ENCODE peak calls at places on chromosome 12, in nine cellular contexts. P, D, H, Q, T, J, F, N and I are unnamed samples.

GRCh38 chr12:6342140-6342889 is 439 bp upstream of the TNFRSF1A start:
- DNase-seq in F (no peak), P (no peak), D (no peak), J (no peak), T (no peak), H (peak; percentile 65), Q (no peak), N (no peak), I (no peak)

GRCh38 chr12:122830517-122831214 is 4.6 kb upstream of the HIP1R start:
- DNase-seq in D (no peak), T (no peak), Q (peak; percentile 56), N (no peak), H (no peak), J (no peak), F (no peak), P (no peak), I (no peak)

GRCh38 chr12:29309320-29309902 is 71.6 kb downstream of the ERGIC2 start:
- DNase-seq in H (no peak), F (no peak), P (no peak), T (no peak), N (no peak), J (no peak), Q (no peak), D (no peak), I (no peak)

GRCh38 chr12:50174971-50175715 is 8.0 kb upstream of the CERS5 start:
- DNase-seq in P (no peak), Q (peak; percentile 33), N (no peak), F (no peak), J (no peak), H (no peak), T (peak; percentile 61), D (no peak), I (no peak)

GRCh38 chr12:131571827-131572226 is 139.1 kb upstream of the SFSWAP start:
- DNase-seq in H (no peak), T (no peak), D (no peak), F (no peak), N (no peak), P (no peak), Q (no peak), J (no peak), I (no peak)

GRCh38 chr12:109900752-109901580 is 892 bp downstream of the TCHP start:
- DNase-seq in T (no peak), N (no peak), F (peak; percentile 68), P (no peak), H (no peak), D (no peak), Q (no peak), J (no peak), I (no peak)

GRCh38 chr12:57476993-57477709 is 2.5 kb downstream of the ARHGAP9 start:
- DNase-seq in J (peak; percentile 68), N (no peak), Q (no peak), H (no peak), D (no peak), T (no peak), P (no peak), F (no peak), I (no peak)

GRCh38 chr12:43094886-43095285 is 457.1 kb downstream of the ADAMTS20 start:
- DNase-seq in T (no peak), H (no peak), P (no peak), J (no peak), D (no peak), N (no peak), F (no peak), Q (no peak), I (no peak)

GRCh38 chr12:114769634-114770033 is 85.7 kb upstream of the TBX3 start:
- DNase-seq in T (no peak), Q (no peak), F (no peak), P (no peak), H (no peak), J (peak; percentile 8), N (no peak), D (no peak), I (no peak)

GRCh38 chr12:79364197-79364596 is 326.6 kb downstream of the PAWR start:
- DNase-seq in P (no peak), D (no peak), J (no peak), Q (no peak), T (no peak), N (no peak), H (no peak), F (no peak), I (no peak)

GRCh38 chr12:79371226-79371625 is 319.5 kb downstream of the PAWR start:
- DNase-seq in H (no peak), T (no peak), Q (no peak), N (no peak), P (no peak), J (no peak), F (no peak), D (no peak), I (no peak)

GRCh38 chr12:79370021-79370420 is 320.7 kb downstream of the PAWR start:
- DNase-seq in H (no peak), Q (no peak), D (no peak), P (no peak), N (no peak), T (no peak), F (no peak), J (no peak), I (no peak)

GRCh38 chr12:79367016-79367575 is 323.7 kb downstream of the PAWR start:
- DNase-seq in N (no peak), T (no peak), F (no peak), P (no peak), Q (no peak), D (no peak), J (no peak), H (no peak), I (no peak)

GRCh38 chr12:79366374-79366773 is 324.4 kb downstream of the PAWR start:
- DNase-seq in T (no peak), H (no peak), N (no peak), F (no peak), D (no peak), J (no peak), P (no peak), Q (no peak), I (no peak)
- H3K4me1 ChIP-seq in T (no peaks in the 10 kb centered on the region), H (no peaks in the 10 kb centered on the region), N (no peaks in the 10 kb centered on the region), F (no peaks in the 10 kb centered on the region), D (no peaks in the 10 kb centered on the region), J (no peaks in the 10 kb centered on the region), P (no peaks in the 10 kb centered on the region), Q (no peaks in the 10 kb centered on the region), I (no peaks in the 10 kb centered on the region)

DNA sequence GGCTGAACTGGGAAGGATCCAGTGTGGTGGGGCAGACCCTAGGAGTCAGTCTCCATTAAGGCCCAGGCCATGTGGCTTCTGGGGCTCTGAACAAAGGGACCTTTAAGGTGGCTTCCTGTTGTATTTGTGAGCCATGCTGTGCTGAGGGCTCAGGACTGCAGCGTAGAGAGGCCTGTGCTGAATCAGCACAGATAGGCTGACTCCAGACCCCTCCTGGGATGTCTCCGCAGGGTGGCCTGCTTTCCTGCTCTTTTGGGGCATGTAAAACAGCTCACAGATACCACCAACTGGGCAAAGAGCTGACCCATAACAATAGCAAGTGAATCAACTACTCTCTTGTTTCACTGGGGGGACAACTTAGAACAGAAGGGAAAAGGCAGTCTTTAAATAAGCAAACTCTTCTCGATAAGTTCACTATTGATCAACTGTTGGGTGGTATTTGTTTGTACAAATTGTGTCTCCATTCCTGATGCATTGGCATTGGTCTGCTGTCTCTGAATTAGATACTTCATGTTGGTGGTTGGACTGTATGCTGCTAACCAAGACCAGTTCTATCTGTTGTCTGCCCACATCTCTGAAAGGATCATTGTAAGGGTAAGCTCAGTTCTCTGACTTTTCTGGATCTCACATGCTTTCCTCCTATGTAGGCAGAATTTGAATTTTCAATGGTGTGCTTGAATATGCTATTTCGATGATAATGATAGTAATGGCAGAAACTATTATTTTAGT is 71.8 kb downstream of the MYRFL start:
- DNase-seq in D (no peak), Q (no peak), P (no peak), H (no peak), T (no peak), J (no peak), N (no peak), F (peak; percentile 77), I (no peak)
- H3K27ac ChIP-seq in D (no peak overlapping the region), Q (no peak overlapping the region), P (no peak overlapping the region), H (no peak overlapping the region), T (peak overlapping the region; percentile 38), J (no peak overlapping the region), N (no peak overlapping the region), F (peak overlapping the region; percentile 48), I (no peak overlapping the region)

GRCh38 chr12:14959463-14959862 is 1.9 kb downstream of the ARHGDIB start:
- DNase-seq in N (no peak), T (no peak), P (no peak), H (no peak), F (no peak), D (no peak), Q (no peak), J (no peak), I (no peak)
- H3K4me1 ChIP-seq in N (no peaks in the 10 kb centered on the region), T (peaks cover 49% of the 10 kb centered on the region), P (no peaks in the 10 kb centered on the region), H (peaks cover 4% of the 10 kb centered on the region), F (peaks cover 8% of the 10 kb centered on the region), D (no peaks in the 10 kb centered on the region), Q (peaks cover 6% of the 10 kb centered on the region), J (no peaks in the 10 kb centered on the region), I (no peaks in the 10 kb centered on the region)

DNA sequence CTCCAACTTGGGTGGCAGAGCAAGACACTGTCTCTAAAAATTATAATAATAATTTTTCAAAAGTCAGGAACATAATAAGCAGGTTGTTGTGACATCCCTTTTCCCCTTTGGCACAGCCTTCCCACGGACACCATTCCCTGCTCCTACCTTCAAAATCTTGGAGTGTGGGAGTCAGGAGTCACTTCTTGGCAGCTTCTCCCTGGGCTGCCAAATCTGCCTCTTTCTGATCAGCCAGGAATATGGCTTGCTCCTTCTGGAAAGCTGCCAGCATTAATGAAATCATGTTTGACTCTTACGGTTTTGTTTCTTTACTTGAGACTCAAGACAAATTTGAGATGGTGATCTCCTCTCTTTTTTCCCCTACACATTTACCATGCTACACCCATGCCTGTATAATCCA is 391.4 kb upstream of the SYT1 start:
- DNase-seq in N (no peak), P (no peak), D (no peak), H (no peak), T (no peak), J (no peak), Q (no peak), F (no peak), I (no peak)
- H3K27ac ChIP-seq in N (no peak overlapping the region), P (no peak overlapping the region), D (no peak overlapping the region), H (no peak overlapping the region), T (no peak overlapping the region), J (no peak overlapping the region), Q (no peak overlapping the region), F (no peak overlapping the region), I (no peak overlapping the region)

DNA sequence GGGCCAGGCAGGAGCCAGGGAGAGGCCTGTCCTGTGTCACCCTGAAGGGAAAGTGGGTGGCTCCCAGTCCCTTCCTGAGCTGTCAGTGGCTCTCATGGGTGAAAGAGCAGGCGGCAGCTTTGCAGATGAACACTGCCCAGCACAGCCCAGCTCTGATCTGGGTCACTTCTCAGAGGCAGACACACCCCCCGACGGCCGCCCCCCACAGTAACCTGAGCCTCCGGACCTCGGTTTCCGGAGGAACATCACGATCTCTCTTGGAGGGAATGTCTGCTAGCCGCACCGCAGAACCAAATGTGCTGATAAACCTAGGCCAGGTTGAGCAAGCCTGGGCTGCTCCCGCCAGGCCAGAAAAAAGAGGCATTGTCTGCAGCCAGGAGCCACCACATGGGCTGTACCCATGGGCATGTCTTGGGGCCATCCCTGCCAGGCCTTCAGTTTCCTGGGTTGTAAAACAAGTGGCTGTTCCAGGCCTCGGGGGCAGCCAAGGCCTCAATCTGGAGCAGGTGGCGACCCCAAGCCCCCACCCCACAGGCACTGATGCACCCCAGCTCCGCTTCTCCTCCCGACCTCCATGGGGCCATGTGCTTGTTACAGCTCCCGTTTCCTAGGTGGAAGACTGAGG is 57.6 kb downstream of the NCOR2 start:
- DNase-seq in F (peak; percentile 57), Q (no peak), D (peak; percentile 84), T (no peak), N (peak; percentile 95), P (peak; percentile 65), J (peak; percentile 80), H (peak; percentile 96), I (peak; percentile 90)
- H3K4me1 ChIP-seq in F (no peaks in the 10 kb centered on the region), Q (peaks cover 62% of the 10 kb centered on the region), D (peaks cover 14% of the 10 kb centered on the region), T (no peaks in the 10 kb centered on the region), N (peaks cover 87% of the 10 kb centered on the region), P (peaks cover 74% of the 10 kb centered on the region), J (no peaks in the 10 kb centered on the region), H (peaks cover 67% of the 10 kb centered on the region), I (no peaks in the 10 kb centered on the region)

GRCh38 chr12:54472494-54473262 is 724 bp downstream of the GTSF1 start:
- DNase-seq in P (no peak), J (no peak), N (no peak), F (no peak), T (no peak), H (no peak), D (no peak), Q (no peak), I (no peak)
- H3K27ac ChIP-seq in P (no peak overlapping the region), J (no peak overlapping the region), N (no peak overlapping the region), F (no peak overlapping the region), T (no peak overlapping the region), H (no peak overlapping the region), D (no peak overlapping the region), Q (no peak overlapping the region), I (no peak overlapping the region)